ENCODE peak calls at places on chromosomes 1 and 21, in six cellular contexts. One of them, this sample, is unnamed.

GRCh38 chr1:201838381-201838780 is 9.4 kb downstream of the IPO9 start:
- DNase-seq in H9: no peak
- DNase-seq in choroid plexus epithelial cell: no peak
- DNase-seq in central memory CD4-positive, alpha-beta T cell: no peak
- DNase-seq in amniotic stem cell: no peak
- DNase-seq in NCI-H1930: no peak
- DNase-seq in this sample: peak

GRCh38 chr1:39896909-39897685 is 4.6 kb downstream of the MYCL start:
- DNase-seq in H9: peak
- DNase-seq in choroid plexus epithelial cell: peak
- DNase-seq in central memory CD4-positive, alpha-beta T cell: no peak
- DNase-seq in amniotic stem cell: no peak
- DNase-seq in NCI-H1930: no peak
- DNase-seq in this sample: no peak

GRCh38 chr1:115255154-115255553 is 82.9 kb downstream of the NGF start:
- DNase-seq in H9: no peak
- DNase-seq in choroid plexus epithelial cell: peak
- DNase-seq in central memory CD4-positive, alpha-beta T cell: no peak
- DNase-seq in amniotic stem cell: no peak
- DNase-seq in NCI-H1930: no peak
- DNase-seq in this sample: no peak

GRCh38 chr1:42689912-42690311 is 7.7 kb downstream of the YBX1 start:
- DNase-seq in H9: no peak
- DNase-seq in choroid plexus epithelial cell: no peak
- DNase-seq in central memory CD4-positive, alpha-beta T cell: no peak
- DNase-seq in amniotic stem cell: no peak
- DNase-seq in NCI-H1930: no peak
- DNase-seq in this sample: no peak

GRCh38 chr1:207754942-207755689 is 3.3 kb downstream of the CD46 start:
- DNase-seq in H9: no peak
- DNase-seq in choroid plexus epithelial cell: peak
- DNase-seq in central memory CD4-positive, alpha-beta T cell: no peak
- DNase-seq in amniotic stem cell: no peak
- DNase-seq in NCI-H1930: no peak
- DNase-seq in this sample: no peak

GRCh38 chr1:29876902-29877301 is 640.6 kb downstream of the PTPRU start:
- DNase-seq in H9: peak
- DNase-seq in choroid plexus epithelial cell: no peak
- DNase-seq in central memory CD4-positive, alpha-beta T cell: no peak
- DNase-seq in amniotic stem cell: no peak
- DNase-seq in NCI-H1930: no peak
- DNase-seq in this sample: no peak

GRCh38 chr1:165635329-165635728 is 4.3 kb downstream of the MGST3 start:
- DNase-seq in H9: no peak
- DNase-seq in choroid plexus epithelial cell: peak
- DNase-seq in central memory CD4-positive, alpha-beta T cell: no peak
- DNase-seq in amniotic stem cell: no peak
- DNase-seq in NCI-H1930: no peak
- DNase-seq in this sample: no peak

GRCh38 chr1:53292690-53293089 is 35.2 kb downstream of the LRP8 start:
- DNase-seq in H9: no peak
- DNase-seq in choroid plexus epithelial cell: no peak
- DNase-seq in central memory CD4-positive, alpha-beta T cell: no peak
- DNase-seq in amniotic stem cell: no peak
- DNase-seq in NCI-H1930: no peak
- DNase-seq in this sample: no peak

GRCh38 chr21:14452842-14453241 is 69.9 kb upstream of the HSPA13 start:
- DNase-seq in H9: no peak
- DNase-seq in choroid plexus epithelial cell: no peak
- DNase-seq in central memory CD4-positive, alpha-beta T cell: no peak
- DNase-seq in amniotic stem cell: no peak
- DNase-seq in NCI-H1930: no peak
- DNase-seq in this sample: no peak

GRCh38 chr1:210770396-210770984 is 363.5 kb downstream of the KCNH1 start:
- DNase-seq in H9: no peak
- DNase-seq in choroid plexus epithelial cell: no peak
- DNase-seq in central memory CD4-positive, alpha-beta T cell: no peak
- DNase-seq in amniotic stem cell: no peak
- DNase-seq in NCI-H1930: no peak
- DNase-seq in this sample: no peak

GRCh38 chr1:228397454-228397786 is 9.2 kb downstream of the TRIM11 start:
- DNase-seq in H9: peak
- DNase-seq in choroid plexus epithelial cell: no peak
- DNase-seq in central memory CD4-positive, alpha-beta T cell: no peak
- DNase-seq in amniotic stem cell: no peak
- DNase-seq in NCI-H1930: no peak
- DNase-seq in this sample: no peak

GRCh38 chr1:154496381-154496780 is 5.6 kb upstream of the TDRD10 start:
- DNase-seq in H9: no peak
- DNase-seq in choroid plexus epithelial cell: no peak
- DNase-seq in central memory CD4-positive, alpha-beta T cell: no peak
- DNase-seq in amniotic stem cell: no peak
- DNase-seq in NCI-H1930: no peak
- DNase-seq in this sample: peak

GRCh38 chr1:115411388-115412063 is 73.5 kb upstream of the NGF start:
- DNase-seq in H9: no peak
- DNase-seq in choroid plexus epithelial cell: peak
- DNase-seq in central memory CD4-positive, alpha-beta T cell: no peak
- DNase-seq in amniotic stem cell: no peak
- DNase-seq in NCI-H1930: no peak
- DNase-seq in this sample: no peak

GRCh38 chr1:203519053-203519770 is 25.3 kb downstream of the OPTC start:
- DNase-seq in H9: peak
- DNase-seq in choroid plexus epithelial cell: no peak
- DNase-seq in central memory CD4-positive, alpha-beta T cell: no peak
- DNase-seq in amniotic stem cell: no peak
- DNase-seq in NCI-H1930: no peak
- DNase-seq in this sample: no peak

GRCh38 chr1:88773540-88774150 is 89.6 kb downstream of the PKN2 start:
- DNase-seq in H9: no peak
- DNase-seq in choroid plexus epithelial cell: peak
- DNase-seq in central memory CD4-positive, alpha-beta T cell: no peak
- DNase-seq in amniotic stem cell: no peak
- DNase-seq in NCI-H1930: no peak
- DNase-seq in this sample: no peak

GRCh38 chr1:5389101-5389885 is 602.9 kb downstream of the NPHP4 start:
- DNase-seq in H9: no peak
- DNase-seq in choroid plexus epithelial cell: no peak
- DNase-seq in central memory CD4-positive, alpha-beta T cell: peak
- DNase-seq in amniotic stem cell: no peak
- DNase-seq in NCI-H1930: no peak
- DNase-seq in this sample: no peak

GRCh38 chr1:74549351-74549750 is 36.9 kb upstream of the LRRC53 start:
- DNase-seq in H9: no peak
- DNase-seq in choroid plexus epithelial cell: no peak
- DNase-seq in central memory CD4-positive, alpha-beta T cell: no peak
- DNase-seq in amniotic stem cell: no peak
- DNase-seq in NCI-H1930: no peak
- DNase-seq in this sample: no peak